ENCODE peak calls at places on chromosomes 16 and 17, in six cellular contexts. K is H9, G is mesenchymal stem cell, E is IMR-90, O is neuronal stem cell, Z is H1. L is an unnamed sample.
A peak's percentile ranks its signal among the peaks of the same experiment; 100 is the strongest.

GRCh38 chr16:66637806-66638205 is 33.3 kb downstream of the CMTM3 start:
- DNase-seq in K (no peak), G (no peak), E (no peak), O (no peak), Z (no peak), L (no peak)

GRCh38 chr17:2123467-2124251 is 68.8 kb downstream of the HIC1 start:
- DNase-seq in K (no peak), G (peak; percentile 50), E (peak; percentile 34), O (no peak), Z (no peak), L (peak; percentile 15)

GRCh38 chr16:3819741-3820724 is 60.5 kb downstream of the CREBBP start:
- DNase-seq in K (no peak), G (peak; percentile 83), E (peak; percentile 97), O (no peak), Z (no peak), L (no peak)

GRCh38 chr17:36546418-36547093 is 1.8 kb downstream of the GGNBP2 start:
- DNase-seq in K (no peak), G (peak; percentile 11), E (no peak), O (no peak), Z (no peak), L (no peak)

GRCh38 chr16:15572329-15573001 is 70.5 kb downstream of the MARF1 start:
- DNase-seq in K (no peak), G (peak; percentile 19), E (peak; percentile 67), O (no peak), Z (no peak), L (no peak)

GRCh38 chr16:85898521-85899442 is at the start of gene IRF8:
- DNase-seq in K (peak; percentile 72), G (peak; percentile 71), E (no peak), O (peak; percentile 81), Z (peak; percentile 84), L (peak; percentile 70)

GRCh38 chr17:14784997-14785696 is 480.0 kb downstream of the PMP22 start:
- DNase-seq in K (peak; percentile 70), G (no peak), E (no peak), O (no peak), Z (no peak), L (peak; percentile 29)

GRCh38 chr17:57097832-57098421 is 12.9 kb downstream of the AKAP1 start:
- DNase-seq in K (no peak), G (peak; percentile 51), E (peak; percentile 78), O (no peak), Z (no peak), L (no peak)

GRCh38 chr16:4077083-4077714 is 39.0 kb downstream of the ADCY9 start:
- DNase-seq in K (no peak), G (no peak), E (no peak), O (no peak), Z (no peak), L (no peak)

GRCh38 chr17:27595208-27595607 is 35.8 kb upstream of the LGALS9 start:
- DNase-seq in K (no peak), G (no peak), E (no peak), O (no peak), Z (no peak), L (no peak)

GRCh38 chr17:37671813-37672544 is 28.7 kb upstream of the DDX52 start:
- DNase-seq in K (no peak), G (peak; percentile 92), E (peak; percentile 96), O (no peak), Z (no peak), L (no peak)

GRCh38 chr17:3639981-3640596 is 3.5 kb downstream of the CTNS start:
- DNase-seq in K (no peak), G (no peak), E (peak; percentile 74), O (no peak), Z (no peak), L (peak; percentile 56)

GRCh38 chr16:25916091-25916490 is 224.3 kb downstream of the HS3ST4 start:
- DNase-seq in K (no peak), G (peak; percentile 13), E (no peak), O (no peak), Z (no peak), L (no peak)

GRCh38 chr16:25912321-25912720 is 220.6 kb downstream of the HS3ST4 start:
- DNase-seq in K (no peak), G (no peak), E (no peak), O (no peak), Z (no peak), L (no peak)

DNA sequence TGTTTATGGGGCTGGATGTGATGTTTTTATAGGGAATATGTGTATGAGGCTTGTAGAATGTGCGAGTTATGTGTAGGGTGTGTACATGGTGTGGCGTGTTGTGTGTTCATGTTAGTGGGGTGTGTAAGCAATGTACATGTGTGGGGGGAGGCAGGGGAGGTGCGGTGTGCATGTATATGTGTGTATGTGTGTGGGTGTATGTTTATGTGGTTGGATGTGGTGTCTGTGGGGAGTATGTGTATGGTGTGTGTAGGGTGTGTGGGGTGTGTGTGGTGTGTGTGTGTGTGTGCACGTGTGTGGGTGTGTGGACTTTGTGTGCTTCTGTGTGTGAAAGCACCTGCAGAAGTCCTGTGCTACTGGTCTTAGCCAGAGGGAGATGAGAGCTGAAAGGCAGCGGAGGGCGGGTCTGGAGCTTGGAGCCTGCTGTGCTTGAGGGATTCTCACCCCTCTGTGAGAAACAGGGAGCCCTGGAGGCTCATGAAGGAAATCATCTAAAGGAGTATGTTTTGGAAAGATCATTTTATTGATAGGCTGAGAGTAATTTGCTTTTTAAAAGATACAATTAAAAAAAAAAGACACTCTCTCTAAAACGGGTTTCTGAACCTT is 222.7 kb downstream of the HS3ST4 start:
- DNase-seq in K (no peak), G (no peak), E (no peak), O (no peak), Z (no peak), L (peak; percentile 49)
- H3K23ac ChIP-seq in K (no peak overlapping the region), G (no peak overlapping the region), E (no peak overlapping the region), O (no peak overlapping the region), Z (no peak overlapping the region), L (no peak overlapping the region)

GRCh38 chr17:69450131-69450530 is 35.6 kb downstream of the MAP2K6 start:
- DNase-seq in K (peak; percentile 53), G (no peak), E (no peak), O (no peak), Z (no peak), L (no peak)
- H3K4me1 ChIP-seq in K (peaks cover 23% of the 10 kb centered on the region), G (peaks cover 4% of the 10 kb centered on the region), E (peaks cover 4% of the 10 kb centered on the region), O (peaks cover 13% of the 10 kb centered on the region), Z (peaks cover 26% of the 10 kb centered on the region), L (peaks cover 17% of the 10 kb centered on the region)

GRCh38 chr17:7705269-7706255 is 560 bp downstream of the EFNB3 start:
- DNase-seq in K (peak; percentile 69), G (no peak), E (no peak), O (no peak), Z (no peak), L (no peak)
- H2BK15ac ChIP-seq in K (no peak overlapping the region), G (no peak overlapping the region), E (no peak overlapping the region), O (peak overlapping the region; percentile 86), Z (no peak overlapping the region), L (no peak overlapping the region)

DNA sequence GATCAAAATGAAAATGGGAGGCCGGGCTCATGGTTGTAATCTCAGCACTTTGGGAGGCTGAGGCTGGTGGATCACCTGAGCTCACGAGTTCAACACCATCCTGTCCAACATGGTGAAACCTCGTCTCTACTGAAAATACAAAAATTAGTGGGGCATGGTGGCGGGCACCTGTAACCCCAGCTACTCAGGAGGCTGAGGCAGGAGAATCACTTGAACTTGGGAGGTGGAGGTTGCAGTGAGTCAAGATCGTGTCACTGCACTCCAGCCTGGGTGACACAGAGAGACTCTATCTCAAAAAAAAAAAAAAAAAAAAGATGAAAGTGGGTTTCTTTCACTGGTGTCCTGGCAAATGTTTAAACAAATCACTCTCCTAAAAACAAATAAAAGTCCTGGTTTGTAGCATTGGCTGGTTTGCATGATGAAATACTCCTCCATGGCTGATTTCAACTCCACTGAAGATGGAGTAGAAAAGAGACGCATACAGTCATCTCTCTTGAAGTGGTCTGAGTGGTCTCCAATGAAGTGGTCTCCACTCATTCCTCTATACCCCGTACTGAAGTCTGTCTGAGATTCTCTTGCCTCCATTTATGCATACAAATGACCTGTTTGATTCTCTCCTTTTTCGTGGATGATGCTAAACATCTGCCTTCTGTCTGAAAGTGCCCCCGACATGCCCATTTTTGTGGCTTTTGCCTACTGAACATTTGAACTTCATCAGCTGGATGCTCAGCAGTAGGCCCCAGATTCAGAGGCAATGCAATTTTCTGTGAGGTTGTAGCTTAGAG is 153.0 kb upstream of the FAM20A start:
- DNase-seq in K (no peak), G (no peak), E (no peak), O (no peak), Z (no peak), L (no peak)
- H3K23ac ChIP-seq in K (no peak overlapping the region), G (no peak overlapping the region), E (no peak overlapping the region), O (no peak overlapping the region), Z (no peak overlapping the region), L (no peak overlapping the region)

GRCh38 chr16:70751593-70751992 is 49.4 kb downstream of the VAC14 start:
- DNase-seq in K (no peak), G (no peak), E (no peak), O (no peak), Z (no peak), L (no peak)

GRCh38 chr16:70750893-70751467 is 50.0 kb downstream of the VAC14 start:
- DNase-seq in K (no peak), G (peak; percentile 99), E (peak; percentile 99), O (no peak), Z (no peak), L (no peak)

GRCh38 chr16:70747703-70748631 is 53.0 kb downstream of the VAC14 start:
- DNase-seq in K (no peak), G (peak; percentile 45), E (peak; percentile 16), O (no peak), Z (no peak), L (peak; percentile 57)

GRCh38 chr16:70749006-70749678 is 51.8 kb downstream of the VAC14 start:
- DNase-seq in K (no peak), G (peak; percentile 34), E (no peak), O (no peak), Z (no peak), L (no peak)

DNA sequence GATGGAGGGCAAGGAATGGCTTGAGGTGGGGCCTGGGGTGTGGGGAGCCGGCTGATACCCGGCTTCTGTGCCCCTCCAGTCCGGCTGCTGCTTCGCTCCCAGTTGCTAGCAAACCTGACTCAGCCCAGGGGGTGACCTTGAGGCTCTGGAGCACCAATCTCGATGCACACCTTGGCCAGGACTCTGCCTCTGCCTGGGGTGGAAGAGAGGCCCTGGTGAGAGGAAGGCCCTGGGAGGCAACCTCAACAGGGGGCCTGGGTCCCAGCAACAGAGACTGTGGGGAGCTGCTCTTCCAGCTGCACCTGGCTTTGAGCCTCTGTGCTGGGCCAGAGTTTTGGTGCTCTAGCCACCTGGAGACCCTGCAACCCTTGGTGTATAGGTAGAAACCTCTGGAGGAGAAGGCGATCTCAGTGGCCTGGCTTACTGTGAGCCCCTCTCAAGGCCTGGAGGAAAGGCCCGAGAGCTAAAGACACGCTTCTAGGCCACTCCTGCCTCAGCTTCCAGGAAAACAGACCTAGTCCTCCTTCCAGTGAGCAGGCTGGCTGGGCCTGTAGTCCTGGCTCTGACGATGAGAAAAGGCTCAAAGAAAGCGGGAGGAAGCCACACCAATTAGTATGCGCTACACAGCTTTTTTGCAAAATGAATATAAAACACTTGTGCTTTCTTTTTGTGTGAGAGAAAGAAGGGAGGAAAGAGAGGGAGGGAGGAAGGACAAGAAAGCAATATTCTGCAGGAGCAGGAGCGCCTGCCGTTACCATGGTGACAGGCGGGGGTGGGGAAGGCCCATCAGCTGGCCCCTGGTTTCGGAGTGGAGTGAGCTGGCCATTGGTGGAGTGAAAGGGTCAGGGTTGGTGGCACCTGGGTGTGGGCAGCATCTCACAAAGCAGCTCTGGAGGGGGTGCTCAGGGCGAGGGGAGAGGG is 51.0 kb downstream of the VAC14 start:
- DNase-seq in K (no peak), G (peak; percentile 68), E (no peak), O (no peak), Z (no peak), L (no peak)
- H3K4me1 ChIP-seq in K (peaks cover 7% of the 10 kb centered on the region), G (peaks cover 57% of the 10 kb centered on the region), E (peaks cover 54% of the 10 kb centered on the region), O (peaks cover 39% of the 10 kb centered on the region), Z (no peaks in the 10 kb centered on the region), L (no peaks in the 10 kb centered on the region)

L was measured in mesendoderm.